ENCODE peak calls at places on chromosomes 5 and 9, in eight cellular contexts. One of them, this sample, is unnamed.

GRCh38 chr5:94522099-94522498 is 96.3 kb downstream of the KIAA0825 start:
- DNase-seq in tibial artery: no peak
- DNase-seq in GM23338: no peak
- DNase-seq in lower lobe of right lung: no peak
- DNase-seq in pancreas: no peak
- DNase-seq in effector memory CD4-positive, alpha-beta T cell: no peak
- DNase-seq in IMR-90: peak; percentile 20
- DNase-seq in cardiac muscle cell: no peak
- DNase-seq in this sample: no peak

GRCh38 chr5:131589510-131590348 is 45.3 kb downstream of the RAPGEF6 start:
- DNase-seq in tibial artery: no peak
- DNase-seq in GM23338: peak; percentile 82
- DNase-seq in lower lobe of right lung: no peak
- DNase-seq in pancreas: no peak
- DNase-seq in effector memory CD4-positive, alpha-beta T cell: no peak
- DNase-seq in IMR-90: peak; percentile 74
- DNase-seq in cardiac muscle cell: peak; percentile 70
- DNase-seq in this sample: no peak

GRCh38 chr9:131275332-131276106 is 791 bp downstream of the FAM78A start:
- DNase-seq in tibial artery: no peak
- DNase-seq in GM23338: peak; percentile 72
- DNase-seq in lower lobe of right lung: no peak
- DNase-seq in pancreas: no peak
- DNase-seq in effector memory CD4-positive, alpha-beta T cell: no peak
- DNase-seq in IMR-90: no peak
- DNase-seq in cardiac muscle cell: peak; percentile 76
- DNase-seq in this sample: no peak

GRCh38 chr9:4923580-4924544 is 61.2 kb upstream of the JAK2 start:
- DNase-seq in tibial artery: no peak
- DNase-seq in GM23338: peak; percentile 35
- DNase-seq in lower lobe of right lung: no peak
- DNase-seq in pancreas: no peak
- DNase-seq in effector memory CD4-positive, alpha-beta T cell: no peak
- DNase-seq in IMR-90: peak; percentile 44
- DNase-seq in cardiac muscle cell: no peak
- DNase-seq in this sample: no peak

GRCh38 chr5:7445066-7445465 is 49.1 kb downstream of the ADCY2 start:
- DNase-seq in tibial artery: no peak
- DNase-seq in GM23338: no peak
- DNase-seq in lower lobe of right lung: no peak
- DNase-seq in pancreas: no peak
- DNase-seq in effector memory CD4-positive, alpha-beta T cell: no peak
- DNase-seq in IMR-90: no peak
- DNase-seq in cardiac muscle cell: no peak
- DNase-seq in this sample: no peak

GRCh38 chr9:129235931-129236331 is 57.9 kb upstream of the IER5L start:
- DNase-seq in tibial artery: no peak
- DNase-seq in GM23338: no peak
- DNase-seq in lower lobe of right lung: peak; percentile 41
- DNase-seq in pancreas: no peak
- DNase-seq in effector memory CD4-positive, alpha-beta T cell: peak; percentile 59
- DNase-seq in IMR-90: no peak
- DNase-seq in cardiac muscle cell: no peak
- DNase-seq in this sample: no peak

GRCh38 chr5:54761213-54761701 is 224.1 kb downstream of the ESM1 start:
- DNase-seq in tibial artery: peak; percentile 90
- DNase-seq in GM23338: no peak
- DNase-seq in lower lobe of right lung: no peak
- DNase-seq in pancreas: no peak
- DNase-seq in effector memory CD4-positive, alpha-beta T cell: no peak
- DNase-seq in IMR-90: peak; percentile 95
- DNase-seq in cardiac muscle cell: no peak
- DNase-seq in this sample: no peak

GRCh38 chr9:129278391-129279237 is 100.6 kb upstream of the IER5L start:
- DNase-seq in tibial artery: peak; percentile 12
- DNase-seq in GM23338: peak; percentile 71
- DNase-seq in lower lobe of right lung: peak; percentile 46
- DNase-seq in pancreas: no peak
- DNase-seq in effector memory CD4-positive, alpha-beta T cell: no peak
- DNase-seq in IMR-90: no peak
- DNase-seq in cardiac muscle cell: no peak
- DNase-seq in this sample: no peak

GRCh38 chr9:38158628-38159027 is 89.6 kb upstream of the SHB start:
- DNase-seq in tibial artery: no peak
- DNase-seq in GM23338: no peak
- DNase-seq in lower lobe of right lung: no peak
- DNase-seq in pancreas: no peak
- DNase-seq in effector memory CD4-positive, alpha-beta T cell: no peak
- DNase-seq in IMR-90: no peak
- DNase-seq in cardiac muscle cell: no peak
- DNase-seq in this sample: no peak

GRCh38 chr9:7570107-7570720 is 229.4 kb downstream of the DMAC1 start:
- DNase-seq in tibial artery: peak; percentile 61
- DNase-seq in GM23338: peak; percentile 85
- DNase-seq in lower lobe of right lung: no peak
- DNase-seq in pancreas: peak; percentile 25
- DNase-seq in effector memory CD4-positive, alpha-beta T cell: peak; percentile 9
- DNase-seq in IMR-90: peak; percentile 33
- DNase-seq in cardiac muscle cell: peak; percentile 71
- DNase-seq in this sample: no peak

GRCh38 chr5:179254638-179255271 is 90.5 kb downstream of the ADAMTS2 start:
- DNase-seq in tibial artery: no peak
- DNase-seq in GM23338: no peak
- DNase-seq in lower lobe of right lung: no peak
- DNase-seq in pancreas: no peak
- DNase-seq in effector memory CD4-positive, alpha-beta T cell: no peak
- DNase-seq in IMR-90: no peak
- DNase-seq in cardiac muscle cell: no peak
- DNase-seq in this sample: no peak

GRCh38 chr5:131745594-131746175 is 51.1 kb downstream of the FNIP1 start:
- DNase-seq in tibial artery: no peak
- DNase-seq in GM23338: no peak
- DNase-seq in lower lobe of right lung: no peak
- DNase-seq in pancreas: no peak
- DNase-seq in effector memory CD4-positive, alpha-beta T cell: no peak
- DNase-seq in IMR-90: peak; percentile 20
- DNase-seq in cardiac muscle cell: no peak
- DNase-seq in this sample: no peak

GRCh38 chr5:74382115-74382514 is 258.4 kb downstream of the ENC1 start:
- DNase-seq in tibial artery: no peak
- DNase-seq in GM23338: no peak
- DNase-seq in lower lobe of right lung: no peak
- DNase-seq in pancreas: no peak
- DNase-seq in effector memory CD4-positive, alpha-beta T cell: no peak
- DNase-seq in IMR-90: no peak
- DNase-seq in cardiac muscle cell: no peak
- DNase-seq in this sample: no peak

GRCh38 chr9:129486496-129487306 is 134.2 kb downstream of the C9orf50 start:
- DNase-seq in tibial artery: peak; percentile 97
- DNase-seq in GM23338: no peak
- DNase-seq in lower lobe of right lung: no peak
- DNase-seq in pancreas: no peak
- DNase-seq in effector memory CD4-positive, alpha-beta T cell: no peak
- DNase-seq in IMR-90: peak; percentile 57
- DNase-seq in cardiac muscle cell: no peak
- DNase-seq in this sample: no peak

GRCh38 chr5:88145205-88145602 is 123.4 kb downstream of the TMEM161B start:
- DNase-seq in tibial artery: peak; percentile 22
- DNase-seq in GM23338: peak; percentile 18
- DNase-seq in lower lobe of right lung: peak; percentile 28
- DNase-seq in pancreas: no peak
- DNase-seq in effector memory CD4-positive, alpha-beta T cell: no peak
- DNase-seq in IMR-90: no peak
- DNase-seq in cardiac muscle cell: no peak
- DNase-seq in this sample: peak; percentile 49

GRCh38 chr5:79959407-79959806 is 31.7 kb downstream of the MTX3 start:
- DNase-seq in tibial artery: no peak
- DNase-seq in GM23338: no peak
- DNase-seq in lower lobe of right lung: no peak
- DNase-seq in pancreas: no peak
- DNase-seq in effector memory CD4-positive, alpha-beta T cell: no peak
- DNase-seq in IMR-90: no peak
- DNase-seq in cardiac muscle cell: no peak
- DNase-seq in this sample: no peak

GRCh38 chr5:79956173-79956670 is 34.8 kb downstream of the MTX3 start:
- DNase-seq in tibial artery: no peak
- DNase-seq in GM23338: no peak
- DNase-seq in lower lobe of right lung: no peak
- DNase-seq in pancreas: no peak
- DNase-seq in effector memory CD4-positive, alpha-beta T cell: no peak
- DNase-seq in IMR-90: peak; percentile 44
- DNase-seq in cardiac muscle cell: no peak
- DNase-seq in this sample: no peak

GRCh38 chr5:79954620-79955019 is 36.4 kb downstream of the MTX3 start:
- DNase-seq in tibial artery: no peak
- DNase-seq in GM23338: no peak
- DNase-seq in lower lobe of right lung: no peak
- DNase-seq in pancreas: no peak
- DNase-seq in effector memory CD4-positive, alpha-beta T cell: no peak
- DNase-seq in IMR-90: peak; percentile 16
- DNase-seq in cardiac muscle cell: no peak
- DNase-seq in this sample: no peak

GRCh38 chr5:79955496-79956172 is 35.4 kb downstream of the MTX3 start:
- DNase-seq in tibial artery: no peak
- DNase-seq in GM23338: no peak
- DNase-seq in lower lobe of right lung: no peak
- DNase-seq in pancreas: no peak
- DNase-seq in effector memory CD4-positive, alpha-beta T cell: no peak
- DNase-seq in IMR-90: no peak
- DNase-seq in cardiac muscle cell: no peak
- DNase-seq in this sample: no peak
- H3K27ac ChIP-seq in tibial artery: no peak overlapping the region
- H3K27ac ChIP-seq in GM23338: no peak overlapping the region
- H3K27ac ChIP-seq in lower lobe of right lung: no peak overlapping the region
- H3K27ac ChIP-seq in pancreas: no peak overlapping the region
- H3K27ac ChIP-seq in effector memory CD4-positive, alpha-beta T cell: no peak overlapping the region
- H3K27ac ChIP-seq in IMR-90: no peak overlapping the region
- H3K27ac ChIP-seq in cardiac muscle cell: no peak overlapping the region
- H3K27ac ChIP-seq in this sample: no peak overlapping the region

GRCh38 chr5:36607114-36607561 is 732 bp downstream of the SLC1A3 start:
- DNase-seq in tibial artery: no peak
- DNase-seq in GM23338: peak; percentile 66
- DNase-seq in lower lobe of right lung: peak; percentile 51
- DNase-seq in pancreas: peak; percentile 27
- DNase-seq in effector memory CD4-positive, alpha-beta T cell: no peak
- DNase-seq in IMR-90: peak; percentile 30
- DNase-seq in cardiac muscle cell: peak; percentile 72
- DNase-seq in this sample: peak; percentile 8

GRCh38 chr5:36607838-36608783 is 1.7 kb downstream of the SLC1A3 start:
- DNase-seq in tibial artery: no peak
- DNase-seq in GM23338: no peak
- DNase-seq in lower lobe of right lung: no peak
- DNase-seq in pancreas: no peak
- DNase-seq in effector memory CD4-positive, alpha-beta T cell: no peak
- DNase-seq in IMR-90: no peak
- DNase-seq in cardiac muscle cell: no peak
- DNase-seq in this sample: no peak

GRCh38 chr5:36606052-36606436 is 362 bp upstream of the SLC1A3 start:
- DNase-seq in tibial artery: no peak
- DNase-seq in GM23338: no peak
- DNase-seq in lower lobe of right lung: no peak
- DNase-seq in pancreas: no peak
- DNase-seq in effector memory CD4-positive, alpha-beta T cell: no peak
- DNase-seq in IMR-90: no peak
- DNase-seq in cardiac muscle cell: no peak
- DNase-seq in this sample: no peak

GRCh38 chr5:36605241-36605640 is 1.2 kb upstream of the SLC1A3 start:
- DNase-seq in tibial artery: no peak
- DNase-seq in GM23338: no peak
- DNase-seq in lower lobe of right lung: no peak
- DNase-seq in pancreas: no peak
- DNase-seq in effector memory CD4-positive, alpha-beta T cell: no peak
- DNase-seq in IMR-90: no peak
- DNase-seq in cardiac muscle cell: no peak
- DNase-seq in this sample: no peak

GRCh38 chr5:36606437-36607113 is at the start of gene SLC1A3:
- DNase-seq in tibial artery: peak; percentile 62
- DNase-seq in GM23338: peak; percentile 84
- DNase-seq in lower lobe of right lung: peak; percentile 55
- DNase-seq in pancreas: peak; percentile 65
- DNase-seq in effector memory CD4-positive, alpha-beta T cell: no peak
- DNase-seq in IMR-90: peak; percentile 68
- DNase-seq in cardiac muscle cell: peak; percentile 73
- DNase-seq in this sample: peak; percentile 79
- H3K27ac ChIP-seq in tibial artery: peak within 1 kb of the TSS; percentile 29
- H3K27ac ChIP-seq in GM23338: peak within 1 kb of the TSS; percentile 6
- H3K27ac ChIP-seq in lower lobe of right lung: peak within 1 kb of the TSS; percentile 52
- H3K27ac ChIP-seq in pancreas: no peak within 1 kb of the TSS
- H3K27ac ChIP-seq in effector memory CD4-positive, alpha-beta T cell: no peak within 1 kb of the TSS
- H3K27ac ChIP-seq in IMR-90: no peak within 1 kb of the TSS
- H3K27ac ChIP-seq in cardiac muscle cell: peak within 1 kb of the TSS; percentile 28
- H3K27ac ChIP-seq in this sample: peak within 1 kb of the TSS; percentile 98

DNA sequence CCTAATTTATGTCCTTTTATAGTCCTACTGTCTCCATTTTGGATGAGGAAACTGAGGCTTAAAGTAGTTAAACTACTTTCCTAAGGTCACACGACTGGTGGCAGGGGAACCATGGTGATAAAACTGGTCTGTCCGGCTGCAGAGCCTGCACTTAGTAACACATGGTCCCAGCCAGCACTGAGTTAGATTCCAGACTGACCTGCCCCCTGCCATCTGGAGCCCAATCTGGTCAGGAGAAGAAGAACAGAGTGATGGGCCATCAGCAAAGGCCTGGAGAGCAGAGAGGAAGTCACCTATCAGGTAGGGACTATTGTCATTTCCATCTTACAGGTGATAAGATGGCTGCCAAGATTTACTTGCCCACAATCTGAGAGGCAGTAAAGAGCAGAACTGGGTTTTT is 86.6 kb upstream of the SLC25A48 start:
- DNase-seq in tibial artery: no peak
- DNase-seq in GM23338: no peak
- DNase-seq in lower lobe of right lung: no peak
- DNase-seq in pancreas: no peak
- DNase-seq in effector memory CD4-positive, alpha-beta T cell: no peak
- DNase-seq in IMR-90: no peak
- DNase-seq in cardiac muscle cell: no peak
- DNase-seq in this sample: no peak
- H3K27ac ChIP-seq in tibial artery: no peak overlapping the region
- H3K27ac ChIP-seq in GM23338: no peak overlapping the region
- H3K27ac ChIP-seq in lower lobe of right lung: no peak overlapping the region
- H3K27ac ChIP-seq in pancreas: no peak overlapping the region
- H3K27ac ChIP-seq in effector memory CD4-positive, alpha-beta T cell: no peak overlapping the region
- H3K27ac ChIP-seq in IMR-90: no peak overlapping the region
- H3K27ac ChIP-seq in cardiac muscle cell: no peak overlapping the region
- H3K27ac ChIP-seq in this sample: no peak overlapping the region

DNA sequence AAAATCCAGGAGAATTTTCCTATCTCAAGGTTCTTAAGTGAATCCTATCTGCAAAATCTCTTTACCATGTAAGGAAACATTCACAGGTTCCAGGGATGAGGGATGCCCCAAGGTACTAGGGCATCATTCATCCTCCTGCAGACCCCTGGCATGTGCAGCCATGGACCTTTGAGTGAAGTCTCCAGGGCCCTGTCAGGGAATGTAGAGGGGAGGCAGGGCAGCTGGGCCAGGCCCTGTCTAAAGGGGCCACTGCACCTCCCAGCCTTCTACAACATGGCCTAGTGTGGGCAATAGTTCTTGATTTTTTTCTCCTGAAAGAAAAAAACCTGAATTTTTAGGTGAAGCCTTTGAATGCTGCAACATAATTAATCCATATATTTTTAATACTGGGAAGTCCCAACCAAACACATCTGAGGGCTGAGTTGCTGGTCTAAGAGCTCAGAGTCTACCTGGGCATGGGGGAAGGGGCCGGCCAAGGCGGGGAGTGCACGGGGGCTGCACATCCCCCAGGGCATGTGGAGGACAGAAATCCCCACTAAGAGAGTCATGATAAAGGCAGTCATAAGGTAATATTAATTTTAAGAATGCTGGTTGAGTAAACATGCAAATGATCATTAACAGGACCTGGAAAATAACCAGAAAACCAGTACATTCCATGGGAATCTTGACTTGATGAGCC is 63.1 kb downstream of the SEMA4D start:
- DNase-seq in tibial artery: no peak
- DNase-seq in GM23338: no peak
- DNase-seq in lower lobe of right lung: no peak
- DNase-seq in pancreas: no peak
- DNase-seq in effector memory CD4-positive, alpha-beta T cell: no peak
- DNase-seq in IMR-90: no peak
- DNase-seq in cardiac muscle cell: no peak
- DNase-seq in this sample: no peak
- H3K27ac ChIP-seq in tibial artery: no peak overlapping the region
- H3K27ac ChIP-seq in GM23338: peak overlapping the region; percentile 97
- H3K27ac ChIP-seq in lower lobe of right lung: no peak overlapping the region
- H3K27ac ChIP-seq in pancreas: no peak overlapping the region
- H3K27ac ChIP-seq in effector memory CD4-positive, alpha-beta T cell: peak overlapping the region; percentile 40
- H3K27ac ChIP-seq in IMR-90: no peak overlapping the region
- H3K27ac ChIP-seq in cardiac muscle cell: no peak overlapping the region
- H3K27ac ChIP-seq in this sample: peak overlapping the region; percentile 99

This sample was measured in substantia nigra.